ENCODE peak calls at places on chromosomes 13 and 19, in ten cellular contexts. One of them, this sample, is unnamed.

GRCh38 chr19:54190942-54191670 is at the start of gene TSEN34:
- DNase-seq in Peyer's patch: peak; percentile 92
- DNase-seq in GM12865: peak; percentile 93
- DNase-seq in Calu3: peak; percentile 94
- DNase-seq in ovary: peak; percentile 91
- DNase-seq in cardiac fibroblast: peak; percentile 89
- DNase-seq in AG10803: peak; percentile 44
- DNase-seq in astrocyte of the spinal cord: no peak
- DNase-seq in GM23338: peak; percentile 88
- DNase-seq in vagina: no peak
- DNase-seq in this sample: peak; percentile 89

GRCh38 chr13:59303433-59303832 is 860.3 kb downstream of the DIAPH3 start:
- DNase-seq in Peyer's patch: no peak
- DNase-seq in GM12865: no peak
- DNase-seq in Calu3: no peak
- DNase-seq in ovary: no peak
- DNase-seq in cardiac fibroblast: no peak
- DNase-seq in AG10803: no peak
- DNase-seq in astrocyte of the spinal cord: no peak
- DNase-seq in GM23338: no peak
- DNase-seq in vagina: no peak
- DNase-seq in this sample: no peak

GRCh38 chr19:10118960-10119359 is 739 bp downstream of the EIF3G start:
- DNase-seq in Peyer's patch: no peak
- DNase-seq in GM12865: no peak
- DNase-seq in Calu3: no peak
- DNase-seq in ovary: no peak
- DNase-seq in cardiac fibroblast: no peak
- DNase-seq in AG10803: peak; percentile 17
- DNase-seq in astrocyte of the spinal cord: no peak
- DNase-seq in GM23338: peak; percentile 34
- DNase-seq in vagina: no peak
- DNase-seq in this sample: no peak

GRCh38 chr13:98199480-98199879 is 22.4 kb upstream of the RNF113B start:
- DNase-seq in Peyer's patch: no peak
- DNase-seq in GM12865: no peak
- DNase-seq in Calu3: no peak
- DNase-seq in ovary: no peak
- DNase-seq in cardiac fibroblast: no peak
- DNase-seq in AG10803: no peak
- DNase-seq in astrocyte of the spinal cord: no peak
- DNase-seq in GM23338: peak; percentile 56
- DNase-seq in vagina: no peak
- DNase-seq in this sample: no peak

GRCh38 chr13:47672982-47673670 is 327.9 kb downstream of the SUCLA2 start:
- DNase-seq in Peyer's patch: no peak
- DNase-seq in GM12865: no peak
- DNase-seq in Calu3: no peak
- DNase-seq in ovary: no peak
- DNase-seq in cardiac fibroblast: peak; percentile 94
- DNase-seq in AG10803: peak; percentile 98
- DNase-seq in astrocyte of the spinal cord: peak; percentile 93
- DNase-seq in GM23338: no peak
- DNase-seq in vagina: no peak
- DNase-seq in this sample: no peak

GRCh38 chr13:90230311-90230710 is 1117.2 kb upstream of the MIR17HG start:
- DNase-seq in Peyer's patch: no peak
- DNase-seq in GM12865: no peak
- DNase-seq in Calu3: no peak
- DNase-seq in ovary: no peak
- DNase-seq in cardiac fibroblast: no peak
- DNase-seq in AG10803: no peak
- DNase-seq in astrocyte of the spinal cord: no peak
- DNase-seq in GM23338: no peak
- DNase-seq in vagina: no peak
- DNase-seq in this sample: no peak

GRCh38 chr19:461664-462551 is 1.1 kb upstream of the SHC2 start:
- DNase-seq in Peyer's patch: peak; percentile 80
- DNase-seq in GM12865: no peak
- DNase-seq in Calu3: peak; percentile 73
- DNase-seq in ovary: peak; percentile 41
- DNase-seq in cardiac fibroblast: no peak
- DNase-seq in AG10803: no peak
- DNase-seq in astrocyte of the spinal cord: no peak
- DNase-seq in GM23338: peak; percentile 77
- DNase-seq in vagina: no peak
- DNase-seq in this sample: no peak

GRCh38 chr19:10352764-10353671 is 13.6 kb upstream of the ICAM3 start:
- DNase-seq in Peyer's patch: no peak
- DNase-seq in GM12865: no peak
- DNase-seq in Calu3: no peak
- DNase-seq in ovary: peak; percentile 74
- DNase-seq in cardiac fibroblast: peak; percentile 40
- DNase-seq in AG10803: no peak
- DNase-seq in astrocyte of the spinal cord: no peak
- DNase-seq in GM23338: peak; percentile 96
- DNase-seq in vagina: peak; percentile 96
- DNase-seq in this sample: no peak

GRCh38 chr19:17748884-17749638 is 2.2 kb upstream of the FCHO1 start:
- DNase-seq in Peyer's patch: no peak
- DNase-seq in GM12865: no peak
- DNase-seq in Calu3: no peak
- DNase-seq in ovary: no peak
- DNase-seq in cardiac fibroblast: no peak
- DNase-seq in AG10803: no peak
- DNase-seq in astrocyte of the spinal cord: no peak
- DNase-seq in GM23338: no peak
- DNase-seq in vagina: no peak
- DNase-seq in this sample: no peak

GRCh38 chr19:56253737-56254136 is 18.8 kb upstream of the EDDM13 start:
- DNase-seq in Peyer's patch: no peak
- DNase-seq in GM12865: peak; percentile 55
- DNase-seq in Calu3: peak; percentile 9
- DNase-seq in ovary: no peak
- DNase-seq in cardiac fibroblast: peak; percentile 76
- DNase-seq in AG10803: peak; percentile 63
- DNase-seq in astrocyte of the spinal cord: peak; percentile 65
- DNase-seq in GM23338: peak; percentile 46
- DNase-seq in vagina: no peak
- DNase-seq in this sample: peak; percentile 48

GRCh38 chr19:50646074-50646807 is 3.0 kb upstream of the C19orf81 start:
- DNase-seq in Peyer's patch: no peak
- DNase-seq in GM12865: no peak
- DNase-seq in Calu3: peak; percentile 29
- DNase-seq in ovary: no peak
- DNase-seq in cardiac fibroblast: peak; percentile 81
- DNase-seq in AG10803: peak; percentile 48
- DNase-seq in astrocyte of the spinal cord: peak; percentile 7
- DNase-seq in GM23338: no peak
- DNase-seq in vagina: no peak
- DNase-seq in this sample: no peak

GRCh38 chr19:14686411-14686810 is 3.4 kb upstream of the ZNF333 start:
- DNase-seq in Peyer's patch: no peak
- DNase-seq in GM12865: peak; percentile 66
- DNase-seq in Calu3: peak; percentile 13
- DNase-seq in ovary: no peak
- DNase-seq in cardiac fibroblast: peak; percentile 27
- DNase-seq in AG10803: peak; percentile 3
- DNase-seq in astrocyte of the spinal cord: peak; percentile 13
- DNase-seq in GM23338: peak; percentile 61
- DNase-seq in vagina: no peak
- DNase-seq in this sample: peak; percentile 37

GRCh38 chr19:20244356-20244755 is 77.3 kb downstream of the ZNF486 start:
- DNase-seq in Peyer's patch: no peak
- DNase-seq in GM12865: no peak
- DNase-seq in Calu3: no peak
- DNase-seq in ovary: no peak
- DNase-seq in cardiac fibroblast: no peak
- DNase-seq in AG10803: no peak
- DNase-seq in astrocyte of the spinal cord: no peak
- DNase-seq in GM23338: no peak
- DNase-seq in vagina: no peak
- DNase-seq in this sample: no peak

GRCh38 chr13:110518150-110518525 is 43.4 kb downstream of the RAB20 start:
- DNase-seq in Peyer's patch: no peak
- DNase-seq in GM12865: no peak
- DNase-seq in Calu3: no peak
- DNase-seq in ovary: no peak
- DNase-seq in cardiac fibroblast: no peak
- DNase-seq in AG10803: no peak
- DNase-seq in astrocyte of the spinal cord: no peak
- DNase-seq in GM23338: no peak
- DNase-seq in vagina: no peak
- DNase-seq in this sample: no peak

GRCh38 chr13:31967155-31967554 is 64.4 kb upstream of the FRY start:
- DNase-seq in Peyer's patch: no peak
- DNase-seq in GM12865: no peak
- DNase-seq in Calu3: no peak
- DNase-seq in ovary: no peak
- DNase-seq in cardiac fibroblast: no peak
- DNase-seq in AG10803: no peak
- DNase-seq in astrocyte of the spinal cord: no peak
- DNase-seq in GM23338: peak; percentile 12
- DNase-seq in vagina: no peak
- DNase-seq in this sample: no peak
- TF ChIP-seq CTCF in Peyer's patch: no peak
- TF ChIP-seq CTCF in GM12865: peak; percentile 15
- TF ChIP-seq CTCF in Calu3: no peak
- TF ChIP-seq CTCF in ovary: no peak
- TF ChIP-seq CTCF in cardiac fibroblast: peak; percentile 19
- TF ChIP-seq CTCF in AG10803: no peak
- TF ChIP-seq CTCF in astrocyte of the spinal cord: peak; percentile 15
- TF ChIP-seq CTCF in GM23338: peak; percentile 42
- TF ChIP-seq CTCF in vagina: no peak
- TF ChIP-seq CTCF in this sample: no peak

DNA sequence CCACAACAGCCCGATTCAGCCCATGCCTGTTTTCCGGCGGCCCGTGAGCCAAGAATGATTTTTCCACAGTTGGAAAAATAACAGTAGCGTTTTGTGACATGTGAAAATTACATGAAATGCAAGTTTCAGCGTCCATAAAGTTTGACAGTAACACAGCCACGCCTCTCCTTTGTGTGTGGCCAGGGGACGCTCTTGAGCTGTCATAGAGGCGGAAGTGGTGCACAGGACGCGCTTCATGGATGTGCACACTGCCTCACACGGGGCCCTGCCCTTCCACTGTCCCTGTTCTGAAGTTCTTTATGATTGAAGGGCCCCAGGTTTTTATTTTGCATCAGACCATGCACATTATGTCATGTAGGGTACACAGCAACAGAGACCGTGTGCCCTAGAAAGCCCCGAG is 12.4 kb upstream of the ELAVL1 start:
- DNase-seq in Peyer's patch: peak; percentile 78
- DNase-seq in GM12865: peak; percentile 79
- DNase-seq in Calu3: no peak
- DNase-seq in ovary: no peak
- DNase-seq in cardiac fibroblast: no peak
- DNase-seq in AG10803: no peak
- DNase-seq in astrocyte of the spinal cord: no peak
- DNase-seq in GM23338: peak; percentile 47
- DNase-seq in vagina: no peak
- DNase-seq in this sample: peak; percentile 74
- TF ChIP-seq CTCF in Peyer's patch: peak; percentile 83
- TF ChIP-seq CTCF in GM12865: peak; percentile 82
- TF ChIP-seq CTCF in Calu3: no peak
- TF ChIP-seq CTCF in ovary: no peak
- TF ChIP-seq CTCF in cardiac fibroblast: no peak
- TF ChIP-seq CTCF in AG10803: no peak
- TF ChIP-seq CTCF in astrocyte of the spinal cord: no peak
- TF ChIP-seq CTCF in GM23338: peak; percentile 49
- TF ChIP-seq CTCF in vagina: no peak
- TF ChIP-seq CTCF in this sample: peak; percentile 62

DNA sequence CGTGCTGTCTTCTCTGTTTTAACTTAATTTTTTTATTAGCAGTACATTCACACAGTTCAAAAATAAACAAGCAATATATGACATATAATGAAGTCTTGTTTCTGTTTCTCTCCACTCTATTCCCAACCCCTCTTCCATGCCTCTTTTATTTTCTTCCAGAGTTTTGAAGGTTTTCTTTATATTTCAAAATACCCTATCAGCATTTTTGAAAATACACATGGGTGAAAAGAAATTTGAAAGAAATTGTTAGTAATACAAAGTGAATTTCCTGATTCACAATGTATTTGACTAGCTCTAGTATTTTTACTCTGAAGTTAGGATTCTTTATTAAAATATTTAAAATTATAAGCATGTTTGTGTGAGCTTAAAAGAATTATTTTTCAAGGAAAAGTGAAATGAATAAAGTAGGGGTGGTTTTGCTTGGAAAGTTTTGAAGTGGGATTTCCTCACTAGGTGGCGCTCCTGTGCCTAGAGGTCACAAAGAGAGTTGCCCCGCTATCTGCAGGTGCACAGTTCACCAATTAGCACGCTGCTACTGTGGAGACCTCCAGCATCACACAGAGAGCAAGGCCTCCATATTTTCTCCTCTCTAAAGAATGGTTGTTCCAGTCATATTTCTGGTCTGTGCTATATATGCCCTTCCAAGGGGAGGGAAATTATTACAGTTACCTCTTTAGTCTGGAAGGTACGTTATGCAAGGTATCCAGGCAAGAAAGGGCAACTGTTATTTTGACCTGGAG is 37.6 kb downstream of the SOX21 start:
- DNase-seq in Peyer's patch: no peak
- DNase-seq in GM12865: peak; percentile 74
- DNase-seq in Calu3: peak; percentile 28
- DNase-seq in ovary: no peak
- DNase-seq in cardiac fibroblast: peak; percentile 54
- DNase-seq in AG10803: peak; percentile 35
- DNase-seq in astrocyte of the spinal cord: peak; percentile 34
- DNase-seq in GM23338: peak; percentile 94
- DNase-seq in vagina: no peak
- DNase-seq in this sample: peak; percentile 60
- TF ChIP-seq CTCF in Peyer's patch: peak; percentile 55
- TF ChIP-seq CTCF in GM12865: peak; percentile 79
- TF ChIP-seq CTCF in Calu3: no peak
- TF ChIP-seq CTCF in ovary: no peak
- TF ChIP-seq CTCF in cardiac fibroblast: peak; percentile 80
- TF ChIP-seq CTCF in AG10803: peak; percentile 73
- TF ChIP-seq CTCF in astrocyte of the spinal cord: peak; percentile 79
- TF ChIP-seq CTCF in GM23338: peak; percentile 78
- TF ChIP-seq CTCF in vagina: no peak
- TF ChIP-seq CTCF in this sample: peak; percentile 57

DNA sequence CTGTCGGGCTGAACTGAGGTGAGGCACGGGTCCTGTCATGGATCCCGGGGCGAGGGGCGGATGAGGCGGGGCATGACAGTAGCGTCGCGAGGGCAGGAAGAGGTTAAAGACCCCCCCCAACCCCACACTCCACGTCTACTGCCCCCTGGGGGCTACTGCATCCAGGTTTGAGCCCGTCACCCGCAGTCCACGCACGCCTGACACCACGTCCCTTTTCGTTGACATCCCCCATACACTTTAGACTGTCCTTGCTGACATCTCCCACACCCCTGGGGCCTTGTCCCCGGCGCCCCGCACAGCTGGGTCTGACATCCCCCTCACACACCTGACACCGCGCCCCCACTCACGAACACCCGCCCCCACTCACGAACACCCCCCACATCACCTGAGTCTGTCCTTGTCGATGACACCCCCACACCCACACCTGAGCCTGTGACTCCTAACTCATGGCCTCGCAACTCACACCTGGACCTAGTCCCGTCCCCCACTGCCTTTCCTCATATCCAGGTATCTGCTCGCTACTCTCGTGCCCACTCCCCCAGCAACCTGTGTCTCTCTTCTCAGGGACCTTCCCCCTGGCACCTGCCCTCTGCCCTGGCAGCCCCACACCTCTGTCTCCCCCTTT is 416 bp downstream of the SLC25A42 start:
- DNase-seq in Peyer's patch: no peak
- DNase-seq in GM12865: peak; percentile 28
- DNase-seq in Calu3: no peak
- DNase-seq in ovary: no peak
- DNase-seq in cardiac fibroblast: no peak
- DNase-seq in AG10803: no peak
- DNase-seq in astrocyte of the spinal cord: no peak
- DNase-seq in GM23338: no peak
- DNase-seq in vagina: no peak
- DNase-seq in this sample: no peak
- TF ChIP-seq CTCF in Peyer's patch: no peak
- TF ChIP-seq CTCF in GM12865: peak; percentile 49
- TF ChIP-seq CTCF in Calu3: no peak
- TF ChIP-seq CTCF in ovary: no peak
- TF ChIP-seq CTCF in cardiac fibroblast: peak; percentile 8
- TF ChIP-seq CTCF in AG10803: peak; percentile 35
- TF ChIP-seq CTCF in astrocyte of the spinal cord: peak; percentile 31
- TF ChIP-seq CTCF in GM23338: no peak
- TF ChIP-seq CTCF in vagina: no peak
- TF ChIP-seq CTCF in this sample: no peak